ENCODE peak calls at places on chromosomes 12 and 14, in eight cellular contexts. S, A, V, L, R, U, Z and B are unnamed samples.

GRCh38 chr12:118050972-118051910 is 9.7 kb downstream of the WSB2 start:
- DNase-seq in V (no peak), Z (no peak), S (no peak), L (no peak), A (no peak), R (no peak), U (no peak), B (no peak)

GRCh38 chr12:12642916-12643315 is 31.2 kb downstream of the CREBL2 start:
- DNase-seq in A (no peak), Z (no peak), L (no peak), R (no peak), U (no peak), V (no peak), S (no peak), B (no peak)

GRCh38 chr14:99513946-99514551 is 32.8 kb downstream of the CCNK start:
- DNase-seq in R (no peak), A (no peak), V (no peak), U (no peak), Z (no peak), S (no peak), L (no peak), B (no peak)

GRCh38 chr12:92718483-92718985 is 15.7 kb downstream of the PLEKHG7 start:
- DNase-seq in Z (no peak), L (no peak), A (no peak), U (no peak), R (no peak), V (no peak), S (no peak), B (no peak)

GRCh38 chr12:3317841-3318501 is 173.0 kb upstream of the PRMT8 start:
- DNase-seq in R (no peak), V (no peak), S (no peak), A (no peak), Z (no peak), U (no peak), L (no peak), B (no peak)

GRCh38 chr12:93841671-93842070 is 164.5 kb downstream of the CRADD start:
- DNase-seq in R (no peak), Z (no peak), L (no peak), V (no peak), A (no peak), S (no peak), U (peak; percentile 60), B (no peak)

GRCh38 chr14:104864267-104865068 is 600 bp upstream of the CEP170B start:
- DNase-seq in S (peak; percentile 31), Z (no peak), V (peak; percentile 95), L (peak; percentile 88), U (no peak), R (peak; percentile 93), A (peak; percentile 23), B (no peak)

GRCh38 chr12:74317078-74317581 is 220.5 kb upstream of the ATXN7L3B start:
- DNase-seq in S (no peak), L (peak; percentile 42), A (no peak), R (no peak), V (no peak), Z (no peak), U (no peak), B (peak; percentile 18)

GRCh38 chr14:31270196-31270772 is 62.7 kb upstream of the HECTD1 start:
- DNase-seq in S (peak; percentile 21), U (peak; percentile 29), R (peak; percentile 17), L (no peak), Z (no peak), A (no peak), V (no peak), B (no peak)

GRCh38 chr12:26058818-26059217 is 66.0 kb downstream of the BHLHE41 start:
- DNase-seq in L (no peak), Z (no peak), S (no peak), U (no peak), V (no peak), A (no peak), R (no peak), B (no peak)

GRCh38 chr12:32559434-32559833 is 119.7 kb upstream of the DNM1L start:
- DNase-seq in Z (peak; percentile 13), S (no peak), U (no peak), R (no peak), L (no peak), A (no peak), V (no peak), B (no peak)

GRCh38 chr12:115988629-115989563 is 288.6 kb downstream of the MED13L start:
- DNase-seq in Z (peak; percentile 33), A (no peak), R (no peak), U (no peak), V (no peak), S (no peak), L (no peak), B (no peak)

GRCh38 chr12:107590369-107591094 is 95.1 kb upstream of the PWP1 start:
- DNase-seq in U (no peak), R (no peak), V (no peak), Z (no peak), S (no peak), L (no peak), A (peak; percentile 18), B (no peak)

DNA sequence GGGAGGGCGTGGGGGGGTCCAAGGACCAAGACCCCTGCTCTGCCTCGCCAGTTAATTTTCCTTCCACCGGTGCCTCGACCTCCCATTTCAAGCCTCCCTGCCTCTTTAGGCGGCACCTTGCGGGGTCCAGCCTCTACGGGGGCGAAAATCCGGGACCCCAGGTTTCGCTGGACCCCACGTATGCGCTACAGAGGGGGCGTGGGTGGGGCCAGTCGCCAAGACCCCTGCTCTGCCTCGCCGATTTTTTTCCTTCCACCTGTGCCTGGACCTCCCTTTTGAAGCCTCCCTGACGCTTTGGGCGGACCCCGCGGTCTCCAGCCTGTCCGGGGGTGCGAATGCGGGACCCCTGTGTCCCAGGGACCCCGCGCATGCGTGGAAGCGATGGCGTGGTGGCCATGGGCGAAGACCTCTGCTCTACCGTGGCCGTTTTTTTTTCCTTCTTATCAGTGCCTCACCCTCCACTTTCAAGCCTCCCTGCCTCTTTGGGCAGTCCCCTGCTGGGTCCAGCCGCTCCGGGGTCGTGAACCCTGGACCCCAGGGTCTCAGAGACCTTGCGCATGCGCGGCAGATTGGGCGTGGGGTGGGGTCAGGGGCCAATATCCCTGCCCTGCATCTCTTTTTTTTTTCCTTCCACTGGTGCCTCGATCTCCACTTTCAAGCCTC is 324.2 kb downstream of the ALG10 start:
- DNase-seq in A (no peak), S (no peak), U (no peak), L (peak; percentile 36), R (no peak), Z (no peak), V (no peak), B (no peak)
- H3K9me3 ChIP-seq in A (no peaks in the 10 kb centered on the region), S (no peaks in the 10 kb centered on the region), U (peaks cover 7% of the 10 kb centered on the region), L (no peaks in the 10 kb centered on the region), R (peaks cover 23% of the 10 kb centered on the region), Z (peaks cover 24% of the 10 kb centered on the region), V (peaks cover 99% of the 10 kb centered on the region), B (peaks cover 15% of the 10 kb centered on the region)

GRCh38 chr12:56898938-56899337 is 35.3 kb downstream of the SDR9C7 start:
- DNase-seq in A (no peak), S (no peak), U (no peak), L (no peak), R (no peak), V (no peak), Z (no peak), B (no peak)
- H3K9me3 ChIP-seq in A (peaks cover 27% of the 10 kb centered on the region), S (peaks cover 13% of the 10 kb centered on the region), U (peaks cover 10% of the 10 kb centered on the region), L (peaks cover 13% of the 10 kb centered on the region), R (peaks cover 17% of the 10 kb centered on the region), V (peaks cover 26% of the 10 kb centered on the region), Z (peaks cover 19% of the 10 kb centered on the region), B (peaks cover 10% of the 10 kb centered on the region)

GRCh38 chr14:52269100-52269499 is 1.6 kb downstream of the PTGDR start:
- DNase-seq in Z (no peak), S (no peak), V (no peak), A (no peak), L (no peak), U (no peak), R (peak; percentile 18), B (no peak)

GRCh38 chr14:52266782-52267181 is 716 bp upstream of the PTGDR start:
- DNase-seq in S (no peak), V (no peak), Z (no peak), U (no peak), R (no peak), L (no peak), A (no peak), B (no peak)

GRCh38 chr14:52266179-52266578 is 1.3 kb upstream of the PTGDR start:
- DNase-seq in S (peak; percentile 32), Z (peak; percentile 49), R (no peak), U (no peak), A (no peak), L (no peak), V (no peak), B (no peak)

GRCh38 chr14:52268191-52269061 is 928 bp downstream of the PTGDR start:
- DNase-seq in Z (peak; percentile 13), U (no peak), L (peak; percentile 1), V (peak; percentile 55), S (peak; percentile 24), R (no peak), A (peak; percentile 17), B (no peak)

GRCh38 chr14:52267501-52268190 is at the start of gene PTGDR:
- DNase-seq in V (peak; percentile 87), L (no peak), S (peak; percentile 23), R (peak; percentile 82), Z (no peak), A (peak; percentile 34), U (no peak), B (no peak)
- H3K9me3 ChIP-seq in V (no peaks in the 10 kb centered on the region), L (peaks cover 5% of the 10 kb centered on the region), S (no peaks in the 10 kb centered on the region), R (no peaks in the 10 kb centered on the region), Z (no peaks in the 10 kb centered on the region), A (no peaks in the 10 kb centered on the region), U (no peaks in the 10 kb centered on the region), B (no peaks in the 10 kb centered on the region)

DNA sequence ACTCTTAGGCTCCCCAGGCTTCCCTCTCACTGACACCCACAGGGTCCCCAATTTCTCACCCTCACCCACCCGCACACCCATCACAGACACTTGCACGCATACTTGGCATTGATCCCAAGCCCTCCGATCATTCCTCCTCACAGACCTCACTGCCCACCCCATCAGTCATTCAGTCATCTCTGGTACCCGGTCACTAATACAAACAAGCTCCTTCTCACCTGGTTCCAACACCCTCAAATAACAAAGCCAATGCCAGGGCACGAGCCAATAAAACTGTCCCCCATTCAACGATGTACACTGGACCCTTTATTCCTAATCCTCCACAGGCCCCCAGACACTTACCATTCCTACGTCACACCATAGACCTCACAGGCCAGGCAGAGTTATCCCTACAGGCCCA is 2.3 kb downstream of the ZNF605 start:
- DNase-seq in R (no peak), U (no peak), L (no peak), A (no peak), V (no peak), Z (no peak), S (no peak), B (no peak)
- H3K9me3 ChIP-seq in R (peaks cover 6% of the 10 kb centered on the region), U (peaks cover 37% of the 10 kb centered on the region), L (peaks cover 39% of the 10 kb centered on the region), A (peaks cover 12% of the 10 kb centered on the region), V (peaks cover 59% of the 10 kb centered on the region), Z (peaks cover 46% of the 10 kb centered on the region), S (peaks cover 36% of the 10 kb centered on the region), B (peaks cover 17% of the 10 kb centered on the region)